ENCODE peak calls at places on chromosomes 12 and 14, in four cellular contexts. X is pancreas; M is CD8-positive, alpha-beta T cell; P is body of pancreas. U is an unnamed sample. For H3K4me1, the result is how much of the 10 kb centered on the place peaks cover.

GRCh38 chr14:29926701-29927595 is 699 bp downstream of the PRKD1 start:
- DNase-seq in X (peak), M (no peak), P (peak), U (peak)

GRCh38 chr12:2644678-2645405 is 149.9 kb upstream of the FKBP4 start:
- DNase-seq in X (no peak), M (no peak), P (no peak), U (no peak)

GRCh38 chr14:64266206-64266605 is 28.0 kb downstream of the ESR2 start:
- DNase-seq in X (no peak), M (no peak), P (no peak), U (no peak)

GRCh38 chr14:42441615-42442014 is 834.9 kb downstream of the LRFN5 start:
- DNase-seq in X (no peak), M (no peak), P (no peak), U (no peak)

GRCh38 chr14:79201545-79202247 is 1009.6 kb downstream of the DIO2 start:
- DNase-seq in X (no peak), M (no peak), P (no peak), U (no peak)

GRCh38 chr12:67388331-67389163 is 119.4 kb downstream of the CAND1 start:
- DNase-seq in X (no peak), M (no peak), P (no peak), U (no peak)

GRCh38 chr12:14396071-14396470 is 30.6 kb downstream of the ATF7IP start:
- DNase-seq in X (no peak), M (peak), P (no peak), U (no peak)

GRCh38 chr12:76890407-76891143 is 11.8 kb upstream of the CSRP2 start:
- DNase-seq in X (no peak), M (peak), P (no peak), U (no peak)

GRCh38 chr12:48794870-48795269 is 6.0 kb upstream of the ADCY6 start:
- DNase-seq in X (no peak), M (no peak), P (no peak), U (no peak)

GRCh38 chr14:22047105-22047504 is 373.5 kb upstream of the OR4E1 start:
- DNase-seq in X (no peak), M (peak), P (peak), U (peak)

GRCh38 chr12:3683670-3684069 is 69.2 kb downstream of the CRACR2A start:
- DNase-seq in X (no peak), M (no peak), P (no peak), U (no peak)

GRCh38 chr12:96698521-96698920 is 208.5 kb upstream of the NEDD1 start:
- DNase-seq in X (no peak), M (no peak), P (no peak), U (no peak)

DNA sequence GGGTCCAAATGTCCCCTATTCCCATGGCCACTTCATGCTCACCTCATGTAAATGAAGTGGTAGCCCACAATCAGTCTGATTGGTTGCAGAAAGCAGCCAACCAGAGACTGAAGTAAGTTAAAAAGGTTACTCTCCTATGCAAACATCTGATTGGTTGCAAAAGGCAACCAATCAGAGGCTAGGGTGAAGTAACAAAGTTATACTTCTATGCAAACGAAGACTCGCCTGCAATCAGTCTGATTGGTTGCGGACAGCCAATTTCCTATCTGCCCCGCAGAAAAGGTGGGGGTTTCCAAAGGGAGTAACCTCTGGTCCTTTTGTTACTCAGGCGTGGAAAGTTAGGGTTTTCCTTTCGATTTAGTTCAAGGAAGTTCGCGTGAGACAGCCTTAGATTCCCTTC is 208.1 kb upstream of the NEDD1 start:
- DNase-seq in X (no peak), M (no peak), P (no peak), U (no peak)
- H3K27ac ChIP-seq in X (no peak), M (no peak), P (no peak), U (no peak)

GRCh38 chr12:46942579-46942978 is 116.8 kb upstream of the SLC38A4 start:
- DNase-seq in X (no peak), M (no peak), P (no peak), U (no peak)
- TF ChIP-seq CTCF in X (no peak), M (no peak), P (no peak), U (no peak)

DNA sequence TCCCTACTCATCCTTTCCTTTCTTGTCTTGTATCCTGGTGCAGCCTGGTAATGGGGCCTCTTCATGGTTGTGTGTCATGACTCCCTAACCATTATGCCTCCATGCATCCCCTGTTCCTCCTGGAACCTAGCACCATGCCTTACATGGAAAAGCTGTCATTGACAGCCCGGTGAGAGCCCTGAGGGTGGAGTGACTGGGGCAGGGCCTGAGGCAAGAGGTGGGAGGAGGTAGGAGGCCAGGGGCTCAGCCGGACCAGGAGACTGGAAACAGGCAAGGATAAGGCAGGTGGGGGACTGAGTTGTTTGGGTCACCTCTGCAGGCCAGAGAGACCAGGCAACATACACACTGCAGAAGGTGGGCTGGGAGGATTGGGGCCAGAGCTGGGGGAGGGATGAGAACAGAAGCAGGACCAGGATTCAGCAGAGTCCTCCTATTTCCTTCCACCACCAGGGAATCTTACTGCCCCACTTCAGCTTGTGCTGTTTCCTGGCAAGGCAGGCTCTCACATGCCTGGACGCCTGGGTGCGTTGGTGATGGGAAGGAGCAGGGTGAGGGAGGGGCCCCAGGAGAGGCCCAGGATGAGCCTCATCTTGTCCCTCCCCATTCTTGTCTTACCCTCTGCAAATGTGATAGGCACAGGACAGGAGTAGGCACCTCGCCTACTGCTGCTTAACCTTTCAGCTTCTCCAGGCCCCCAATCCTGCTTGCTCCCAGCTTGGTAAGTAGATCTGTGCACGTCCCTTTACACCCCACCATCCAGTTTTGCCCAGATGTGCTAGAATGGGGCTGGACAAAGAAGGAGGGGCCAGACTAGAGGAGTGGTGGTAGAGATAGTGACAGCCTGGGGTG is at the start of gene LTB4R2:
- DNase-seq in X (no peak), M (no peak), P (no peak), U (no peak)
- H3K4me1 ChIP-seq in X (under half), M (half or more), P (half or more), U (half or more)

DNA sequence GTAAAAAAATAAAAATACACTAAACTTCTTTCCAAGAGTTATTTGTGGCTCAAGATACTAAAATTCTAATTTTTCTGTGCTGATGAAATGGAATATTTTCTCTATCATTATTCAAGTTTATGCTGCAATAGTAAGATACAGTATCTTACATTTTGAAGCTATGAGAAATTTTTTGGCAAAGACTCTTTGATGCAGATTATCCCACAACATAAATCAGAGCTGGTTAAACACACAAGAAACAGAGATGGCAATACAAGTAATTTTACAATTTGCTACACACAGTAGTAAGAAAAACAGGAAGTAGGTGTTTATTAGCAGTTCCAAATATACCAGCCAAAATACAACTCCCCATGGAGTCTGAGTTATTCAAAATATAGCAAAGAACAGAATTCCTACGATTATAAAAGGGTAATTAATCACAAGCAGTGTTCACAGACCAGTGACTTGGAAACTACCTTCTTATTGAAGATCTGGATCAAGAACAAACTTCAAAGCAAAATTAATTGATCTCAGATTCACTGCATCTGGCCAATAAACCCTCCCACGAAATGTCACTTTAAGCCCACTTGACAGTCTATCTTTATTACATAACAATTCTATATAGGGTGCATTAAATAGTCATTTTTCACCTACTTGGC is 84.0 kb downstream of the BMP4 start:
- DNase-seq in X (no peak), M (no peak), P (no peak), U (no peak)
- H3K27ac ChIP-seq in X (no peak), M (no peak), P (no peak), U (no peak)

DNA sequence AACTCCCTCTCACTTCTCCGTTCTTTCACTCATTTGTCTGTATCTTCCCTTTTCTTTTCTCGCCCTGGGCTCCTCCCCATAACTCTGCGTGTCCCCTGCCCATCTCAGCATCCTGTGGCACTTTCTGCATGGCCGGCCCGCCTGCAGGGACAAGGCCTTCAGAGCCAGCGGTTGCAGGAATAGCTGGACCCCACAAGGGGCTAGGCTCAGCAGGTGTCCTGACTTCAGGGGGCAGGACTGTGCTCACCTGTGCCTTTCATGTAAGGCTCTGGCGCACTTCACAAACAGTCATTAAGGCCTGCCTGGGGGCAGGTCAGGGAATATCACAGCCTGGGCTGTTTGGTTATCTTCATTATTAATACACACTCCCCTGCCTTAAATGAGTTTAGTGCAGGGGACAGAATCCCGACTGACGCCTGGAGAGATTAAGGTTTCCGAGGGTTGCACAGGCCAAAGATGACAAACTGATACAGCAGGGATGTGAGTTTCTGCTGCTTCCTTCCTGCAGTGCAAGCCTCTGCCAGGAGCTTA is 768.8 kb upstream of the TBX3 start:
- DNase-seq in X (no peak), M (no peak), P (no peak), U (no peak)
- TF ChIP-seq CTCF in X (no peak), M (no peak), P (no peak), U (no peak)